ENCODE peak calls at places on chromosomes 2 and 18, in seven cellular contexts. Z is tibial artery; U is HTR-8/SVneo; B is activated CD8-positive, alpha-beta memory T cell treated with anti-CD3 and anti-CD28 coated beads, Interleukin-2, amount 50 U/mL, for 4 hours; L is SK-MEL-5; S is stimulated activated CD4-positive, alpha-beta T cell treated with anti-CD3 and anti-CD28 coated beads, Interleukin-1b, Interleukin-23, amount 100 ng/mL, for 4 hours; W is activated T-cell treated with anti-CD3 and anti-CD28 coated beads for 1 hour. Q is an unnamed sample.

GRCh38 chr2:64857581-64858471 is 131.4 kb upstream of the SLC1A4 start:
- DNase-seq in B (no peak), U (no peak), W (no peak), S (no peak), Z (peak; percentile 51), L (peak; percentile 52), Q (no peak)

GRCh38 chr2:201852878-201853415 is 46.6 kb downstream of the CDK15 start:
- DNase-seq in S (no peak), W (no peak), U (no peak), B (no peak), L (no peak), Z (no peak), Q (no peak)

GRCh38 chr2:30511122-30512083 is 64.4 kb downstream of the LCLAT1 start:
- DNase-seq in Z (peak; percentile 57), S (no peak), L (no peak), W (no peak), B (no peak), U (peak; percentile 12), Q (no peak)

GRCh38 chr18:59139291-59139614 is 431 bp upstream of the SEC11C start:
- DNase-seq in W (peak; percentile 90), Z (peak; percentile 78), B (peak; percentile 91), U (peak; percentile 91), L (peak; percentile 92), S (peak; percentile 91), Q (peak; percentile 92)

GRCh38 chr18:36392163-36392887 is 94.8 kb downstream of the FHOD3 start:
- DNase-seq in Z (no peak), B (no peak), U (no peak), W (no peak), S (no peak), L (no peak), Q (no peak)

GRCh38 chr2:152165306-152165705 is 10.3 kb downstream of the STAM2 start:
- DNase-seq in B (no peak), Z (no peak), U (no peak), W (no peak), S (no peak), L (no peak), Q (no peak)

GRCh38 chr2:65952966-65953365 is 482.0 kb upstream of the MEIS1 start:
- DNase-seq in Z (no peak), S (no peak), W (no peak), U (no peak), B (no peak), L (no peak), Q (no peak)

GRCh38 chr18:5542393-5543035 is 1.3 kb downstream of the EPB41L3 start:
- DNase-seq in B (no peak), W (no peak), S (no peak), Z (peak; percentile 47), L (peak; percentile 44), U (no peak), Q (no peak)

GRCh38 chr2:27379840-27380625 is 501 bp downstream of the ZNF513 start:
- DNase-seq in B (peak; percentile 49), U (peak; percentile 29), L (no peak), Z (peak; percentile 79), S (no peak), W (no peak), Q (peak; percentile 63)

GRCh38 chr2:178271629-178272333 is 77.5 kb downstream of the OSBPL6 start:
- DNase-seq in U (no peak), B (no peak), S (no peak), Z (peak; percentile 87), W (no peak), L (no peak), Q (no peak)

GRCh38 chr2:23399674-23400261 is 14.8 kb downstream of the KLHL29 start:
- DNase-seq in S (no peak), B (no peak), U (no peak), Z (no peak), L (peak; percentile 16), W (no peak), Q (no peak)

GRCh38 chr18:8949206-8949605 is 153.3 kb upstream of the NDUFV2 start:
- DNase-seq in U (no peak), B (no peak), Z (no peak), S (no peak), L (no peak), W (no peak), Q (no peak)

GRCh38 chr2:139383532-139383931 is 603.3 kb upstream of the NXPH2 start:
- DNase-seq in S (no peak), U (no peak), W (no peak), B (no peak), Z (no peak), L (no peak), Q (no peak)

GRCh38 chr2:169073211-169073971 is 4.0 kb downstream of the DHRS9 start:
- DNase-seq in B (no peak), W (no peak), Z (no peak), L (no peak), U (no peak), S (no peak), Q (no peak)

GRCh38 chr2:160943429-160943828 is 216.8 kb upstream of the TANK start:
- DNase-seq in Z (no peak), B (no peak), S (no peak), U (no peak), L (no peak), W (no peak), Q (no peak)

GRCh38 chr2:112706170-112706664 is 14.6 kb upstream of the NT5DC4 start:
- DNase-seq in Z (no peak), S (no peak), B (no peak), U (no peak), W (no peak), L (no peak), Q (peak; percentile 53)

GRCh38 chr2:195659114-195659513 is 2.1 kb downstream of the SLC39A10 start:
- DNase-seq in S (no peak), W (no peak), L (no peak), Z (no peak), U (no peak), B (no peak), Q (no peak)

GRCh38 chr2:165636959-165637358 is 157.1 kb downstream of the GALNT3 start:
- DNase-seq in U (no peak), W (no peak), Z (no peak), S (no peak), L (no peak), B (no peak), Q (no peak)

GRCh38 chr2:182320106-182320505 is 106.7 kb downstream of the PDE1A start:
- DNase-seq in W (no peak), U (no peak), Z (no peak), L (no peak), B (no peak), S (no peak), Q (no peak)

GRCh38 chr2:163655672-163656071 is 80.1 kb downstream of the FIGN start:
- DNase-seq in U (no peak), B (no peak), S (no peak), Z (no peak), W (no peak), L (no peak), Q (no peak)

GRCh38 chr2:45436456-45436855 is 174.6 kb downstream of the SRBD1 start:
- DNase-seq in U (no peak), Z (no peak), L (no peak), S (no peak), B (no peak), W (no peak), Q (no peak)

GRCh38 chr2:88656690-88657089 is 29.4 kb upstream of the EIF2AK3 start:
- DNase-seq in L (peak; percentile 28), B (no peak), S (no peak), Z (peak; percentile 73), U (no peak), W (no peak), Q (no peak)

GRCh38 chr2:239297142-239298125 is 103.4 kb downstream of the HDAC4 start:
- DNase-seq in B (no peak), W (no peak), L (no peak), S (no peak), Z (peak; percentile 19), U (no peak), Q (no peak)

Q was measured in Peyer's patch.